ENCODE peak calls at places on chromosomes 4 and X, in four cellular contexts. P, J, Y and M are unnamed samples.

GRCh38 chrX:134026732-134027311 is 41.4 kb upstream of the GPC3 start:
- DNase-seq in Y (no peak), J (peak), P (peak), M (no peak)

GRCh38 chr4:81470456-81471327 is 1.0 kb downstream of the RASGEF1B start:
- DNase-seq in Y (peak), P (peak), J (peak), M (peak)

GRCh38 chr4:136831553-136831952 is 700.7 kb downstream of the PCDH18 start:
- DNase-seq in P (no peak), Y (no peak), J (no peak), M (no peak)

GRCh38 chr4:3200423-3201090 is 48.4 kb upstream of the MSANTD1 start:
- DNase-seq in J (no peak), P (no peak), Y (no peak), M (no peak)

GRCh38 chr4:45751877-45752276 is 372.0 kb downstream of the GABRG1 start:
- DNase-seq in P (no peak), J (no peak), Y (no peak), M (no peak)

GRCh38 chr4:2696423-2696822 is 59.7 kb downstream of the TNIP2 start:
- DNase-seq in J (no peak), P (no peak), Y (no peak), M (peak)

GRCh38 chr4:98747659-98748091 is 89.3 kb upstream of the TSPAN5 start:
- DNase-seq in J (no peak), P (no peak), Y (no peak), M (no peak)

GRCh38 chr4:174357321-174357720 is 73.6 kb downstream of the CEP44 start:
- DNase-seq in J (no peak), Y (no peak), P (no peak), M (no peak)

GRCh38 chrX:11589573-11590110 is 76.1 kb downstream of the ARHGAP6 start:
- DNase-seq in P (no peak), Y (no peak), J (no peak), M (no peak)

GRCh38 chrX:150329282-150329681 is 33.8 kb upstream of the MAMLD1 start:
- DNase-seq in P (no peak), J (no peak), Y (no peak), M (no peak)

GRCh38 chr4:168461821-168462220 is 18.5 kb downstream of the DDX60L start:
- DNase-seq in P (no peak), J (no peak), Y (no peak), M (no peak)